ENCODE peak calls at places on chromosomes 12 and 14, in six cellular contexts. One of them, this sample, is unnamed.

GRCh38 chr12:132354211-132354981 is 25.0 kb upstream of the GALNT9 start:
- DNase-seq in tibial nerve: no peak
- DNase-seq in adrenal gland: no peak
- DNase-seq in suprapubic skin: no peak
- DNase-seq in HCT116: no peak
- DNase-seq in heart left ventricle: peak
- DNase-seq in this sample: no peak

GRCh38 chr12:131052891-131053290 is 99.2 kb downstream of the ADGRD1 start:
- DNase-seq in tibial nerve: no peak
- DNase-seq in adrenal gland: no peak
- DNase-seq in suprapubic skin: no peak
- DNase-seq in HCT116: no peak
- DNase-seq in heart left ventricle: no peak
- DNase-seq in this sample: no peak

GRCh38 chr12:113735146-113735545 is 231.0 kb downstream of the RBM19 start:
- DNase-seq in tibial nerve: no peak
- DNase-seq in adrenal gland: no peak
- DNase-seq in suprapubic skin: no peak
- DNase-seq in HCT116: no peak
- DNase-seq in heart left ventricle: no peak
- DNase-seq in this sample: no peak

GRCh38 chr12:67593041-67593870 is 55.3 kb upstream of the DYRK2 start:
- DNase-seq in tibial nerve: no peak
- DNase-seq in adrenal gland: no peak
- DNase-seq in suprapubic skin: no peak
- DNase-seq in HCT116: peak
- DNase-seq in heart left ventricle: no peak
- DNase-seq in this sample: no peak

GRCh38 chr12:32261638-32262037 is 137.7 kb upstream of the FGD4 start:
- DNase-seq in tibial nerve: no peak
- DNase-seq in adrenal gland: no peak
- DNase-seq in suprapubic skin: no peak
- DNase-seq in HCT116: no peak
- DNase-seq in heart left ventricle: no peak
- DNase-seq in this sample: no peak

GRCh38 chr14:51018521-51018920 is 74.2 kb upstream of the PYGL start:
- DNase-seq in tibial nerve: no peak
- DNase-seq in adrenal gland: no peak
- DNase-seq in suprapubic skin: no peak
- DNase-seq in HCT116: no peak
- DNase-seq in heart left ventricle: no peak
- DNase-seq in this sample: no peak

GRCh38 chr12:3365416-3366385 is 125.3 kb upstream of the PRMT8 start:
- DNase-seq in tibial nerve: no peak
- DNase-seq in adrenal gland: peak
- DNase-seq in suprapubic skin: no peak
- DNase-seq in HCT116: no peak
- DNase-seq in heart left ventricle: no peak
- DNase-seq in this sample: no peak

GRCh38 chr12:57461326-57461903 is 1.8 kb downstream of the GLI1 start:
- DNase-seq in tibial nerve: peak
- DNase-seq in adrenal gland: peak
- DNase-seq in suprapubic skin: peak
- DNase-seq in HCT116: no peak
- DNase-seq in heart left ventricle: peak
- DNase-seq in this sample: peak

GRCh38 chr12:132503611-132504204 is 13.8 kb downstream of the FBRSL1 start:
- DNase-seq in tibial nerve: no peak
- DNase-seq in adrenal gland: no peak
- DNase-seq in suprapubic skin: no peak
- DNase-seq in HCT116: no peak
- DNase-seq in heart left ventricle: no peak
- DNase-seq in this sample: no peak

DNA sequence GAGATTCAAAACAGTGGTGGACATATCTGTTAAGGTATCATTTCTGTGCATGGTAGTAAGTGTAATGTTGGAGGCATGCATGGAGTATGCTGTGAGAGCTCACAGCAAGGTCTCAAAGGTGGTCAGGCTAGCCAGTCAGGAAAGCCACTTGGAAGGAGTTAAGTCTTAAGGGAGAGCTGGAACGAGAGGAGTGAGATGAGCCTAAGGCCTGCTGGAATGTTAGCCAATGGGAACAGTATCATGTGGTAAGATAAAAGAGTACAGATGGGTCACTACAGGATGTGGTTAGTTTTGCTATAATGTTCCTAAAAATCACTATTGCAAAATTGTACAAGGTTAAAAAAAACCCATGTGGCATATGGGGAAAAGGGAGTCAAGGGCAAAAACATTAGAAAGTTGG is 311.7 kb upstream of the E2F7 start:
- DNase-seq in tibial nerve: no peak
- DNase-seq in adrenal gland: no peak
- DNase-seq in suprapubic skin: no peak
- DNase-seq in HCT116: no peak
- DNase-seq in heart left ventricle: no peak
- DNase-seq in this sample: no peak
- TF ChIP-seq CTCF in tibial nerve: no peak
- TF ChIP-seq CTCF in adrenal gland: no peak
- TF ChIP-seq CTCF in suprapubic skin: no peak
- TF ChIP-seq CTCF in HCT116: no peak
- TF ChIP-seq CTCF in heart left ventricle: no peak
- TF ChIP-seq CTCF in this sample: no peak

GRCh38 chr12:47615711-47616110 is 90.1 kb downstream of the RPAP3 start:
- DNase-seq in tibial nerve: no peak
- DNase-seq in adrenal gland: no peak
- DNase-seq in suprapubic skin: no peak
- DNase-seq in HCT116: no peak
- DNase-seq in heart left ventricle: no peak
- DNase-seq in this sample: no peak

GRCh38 chr12:47616440-47616839 is 89.4 kb downstream of the RPAP3 start:
- DNase-seq in tibial nerve: no peak
- DNase-seq in adrenal gland: no peak
- DNase-seq in suprapubic skin: no peak
- DNase-seq in HCT116: no peak
- DNase-seq in heart left ventricle: no peak
- DNase-seq in this sample: no peak

GRCh38 chr12:47610847-47611246 is 95.0 kb downstream of the RPAP3 start:
- DNase-seq in tibial nerve: no peak
- DNase-seq in adrenal gland: no peak
- DNase-seq in suprapubic skin: no peak
- DNase-seq in HCT116: no peak
- DNase-seq in heart left ventricle: no peak
- DNase-seq in this sample: no peak

GRCh38 chr12:47612953-47613352 is 92.9 kb downstream of the RPAP3 start:
- DNase-seq in tibial nerve: no peak
- DNase-seq in adrenal gland: no peak
- DNase-seq in suprapubic skin: no peak
- DNase-seq in HCT116: no peak
- DNase-seq in heart left ventricle: no peak
- DNase-seq in this sample: no peak

DNA sequence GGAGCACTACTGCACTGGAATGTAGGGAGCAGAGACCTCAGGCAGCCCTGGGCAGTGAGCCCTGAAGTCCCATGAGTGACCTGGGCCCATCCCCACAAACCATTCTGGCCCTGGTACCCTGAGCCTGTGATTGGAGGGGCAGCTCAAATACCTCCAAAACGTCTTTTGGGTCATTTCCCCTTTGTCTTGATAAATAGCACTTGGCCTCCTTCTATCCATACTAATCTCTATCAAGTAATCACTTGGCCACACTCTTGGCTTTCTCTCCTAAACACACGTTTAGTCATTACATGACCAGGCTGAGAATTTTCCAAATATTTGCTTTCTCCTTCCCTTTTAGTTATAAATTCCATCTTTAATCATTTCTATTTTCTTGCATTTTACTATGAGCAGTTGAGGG is 91.3 kb downstream of the RPAP3 start:
- DNase-seq in tibial nerve: no peak
- DNase-seq in adrenal gland: no peak
- DNase-seq in suprapubic skin: no peak
- DNase-seq in HCT116: no peak
- DNase-seq in heart left ventricle: no peak
- DNase-seq in this sample: no peak
- TF ChIP-seq POLR2A in tibial nerve: no peak
- TF ChIP-seq POLR2A in adrenal gland: no peak
- TF ChIP-seq POLR2A in suprapubic skin: no peak
- TF ChIP-seq POLR2A in HCT116: no peak
- TF ChIP-seq POLR2A in heart left ventricle: no peak
- TF ChIP-seq POLR2A in this sample: no peak

GRCh38 chr14:35340616-35341453 is 48.7 kb downstream of the PSMA6 start:
- DNase-seq in tibial nerve: no peak
- DNase-seq in adrenal gland: no peak
- DNase-seq in suprapubic skin: no peak
- DNase-seq in HCT116: no peak
- DNase-seq in heart left ventricle: no peak
- DNase-seq in this sample: no peak
- H3K4me3 ChIP-seq in tibial nerve: no peak
- H3K4me3 ChIP-seq in adrenal gland: no peak
- H3K4me3 ChIP-seq in suprapubic skin: no peak
- H3K4me3 ChIP-seq in HCT116: no peak
- H3K4me3 ChIP-seq in heart left ventricle: no peak
- H3K4me3 ChIP-seq in this sample: no peak

GRCh38 chr14:39102969-39103957 is at the start of gene SEC23A:
- DNase-seq in tibial nerve: peak
- DNase-seq in adrenal gland: peak
- DNase-seq in suprapubic skin: peak
- DNase-seq in HCT116: peak
- DNase-seq in heart left ventricle: peak
- DNase-seq in this sample: peak

GRCh38 chr14:39102265-39102968 is 618 bp downstream of the SEC23A start:
- DNase-seq in tibial nerve: no peak
- DNase-seq in adrenal gland: peak
- DNase-seq in suprapubic skin: no peak
- DNase-seq in HCT116: no peak
- DNase-seq in heart left ventricle: no peak
- DNase-seq in this sample: no peak

GRCh38 chr14:39108791-39109190 is 5.3 kb upstream of the GEMIN2 start:
- DNase-seq in tibial nerve: no peak
- DNase-seq in adrenal gland: no peak
- DNase-seq in suprapubic skin: no peak
- DNase-seq in HCT116: no peak
- DNase-seq in heart left ventricle: no peak
- DNase-seq in this sample: no peak

GRCh38 chr14:39109893-39110715 is 4.0 kb upstream of the GEMIN2 start:
- DNase-seq in tibial nerve: no peak
- DNase-seq in adrenal gland: no peak
- DNase-seq in suprapubic skin: no peak
- DNase-seq in HCT116: no peak
- DNase-seq in heart left ventricle: no peak
- DNase-seq in this sample: no peak

DNA sequence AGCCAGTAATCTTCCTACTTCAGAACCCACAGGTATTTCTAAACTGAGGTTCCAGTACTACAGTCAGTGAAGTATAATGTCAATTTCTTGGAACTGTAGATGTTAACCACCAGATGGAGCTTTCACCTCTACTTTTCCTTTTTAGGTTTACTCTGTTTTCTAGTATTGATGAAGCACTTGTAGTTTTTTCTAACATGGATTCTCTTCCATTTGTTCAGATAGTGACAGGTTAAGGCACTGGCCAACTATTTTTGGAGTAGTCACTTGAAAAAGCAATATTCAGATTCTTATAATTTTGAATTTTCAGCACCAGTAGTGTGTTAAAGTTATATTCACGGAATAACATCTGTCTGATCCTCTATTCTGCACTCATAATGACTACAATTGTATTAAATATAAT is 4.6 kb upstream of the SEC23A start:
- DNase-seq in tibial nerve: no peak
- DNase-seq in adrenal gland: no peak
- DNase-seq in suprapubic skin: no peak
- DNase-seq in HCT116: no peak
- DNase-seq in heart left ventricle: no peak
- DNase-seq in this sample: no peak
- TF ChIP-seq CTCF in tibial nerve: no peak
- TF ChIP-seq CTCF in adrenal gland: peak
- TF ChIP-seq CTCF in suprapubic skin: no peak
- TF ChIP-seq CTCF in HCT116: peak
- TF ChIP-seq CTCF in heart left ventricle: peak
- TF ChIP-seq CTCF in this sample: no peak

GRCh38 chr12:6943387-6943718 is 263 bp upstream of the RNU7-1 start:
- DNase-seq in tibial nerve: peak
- DNase-seq in adrenal gland: peak
- DNase-seq in suprapubic skin: peak
- DNase-seq in HCT116: peak
- DNase-seq in heart left ventricle: peak
- DNase-seq in this sample: peak
- TF ChIP-seq POLR2A in tibial nerve: no peak
- TF ChIP-seq POLR2A in adrenal gland: no peak
- TF ChIP-seq POLR2A in suprapubic skin: no peak
- TF ChIP-seq POLR2A in HCT116: no peak
- TF ChIP-seq POLR2A in heart left ventricle: peak
- TF ChIP-seq POLR2A in this sample: no peak

GRCh38 chr14:99202516-99202915 is 69.5 kb downstream of the BCL11B start:
- DNase-seq in tibial nerve: no peak
- DNase-seq in adrenal gland: no peak
- DNase-seq in suprapubic skin: no peak
- DNase-seq in HCT116: no peak
- DNase-seq in heart left ventricle: no peak
- DNase-seq in this sample: no peak

GRCh38 chr14:99205086-99205688 is 66.8 kb downstream of the BCL11B start:
- DNase-seq in tibial nerve: no peak
- DNase-seq in adrenal gland: no peak
- DNase-seq in suprapubic skin: no peak
- DNase-seq in HCT116: no peak
- DNase-seq in heart left ventricle: no peak
- DNase-seq in this sample: no peak

GRCh38 chr14:99201351-99202073 is 70.5 kb downstream of the BCL11B start:
- DNase-seq in tibial nerve: no peak
- DNase-seq in adrenal gland: no peak
- DNase-seq in suprapubic skin: no peak
- DNase-seq in HCT116: no peak
- DNase-seq in heart left ventricle: no peak
- DNase-seq in this sample: no peak

GRCh38 chr14:99203801-99204200 is 68.2 kb downstream of the BCL11B start:
- DNase-seq in tibial nerve: no peak
- DNase-seq in adrenal gland: no peak
- DNase-seq in suprapubic skin: no peak
- DNase-seq in HCT116: no peak
- DNase-seq in heart left ventricle: no peak
- DNase-seq in this sample: no peak

GRCh38 chr14:99203080-99203479 is 68.9 kb downstream of the BCL11B start:
- DNase-seq in tibial nerve: no peak
- DNase-seq in adrenal gland: no peak
- DNase-seq in suprapubic skin: no peak
- DNase-seq in HCT116: no peak
- DNase-seq in heart left ventricle: no peak
- DNase-seq in this sample: no peak
- H3K4me3 ChIP-seq in tibial nerve: no peak
- H3K4me3 ChIP-seq in adrenal gland: no peak
- H3K4me3 ChIP-seq in suprapubic skin: no peak
- H3K4me3 ChIP-seq in HCT116: no peak
- H3K4me3 ChIP-seq in heart left ventricle: no peak
- H3K4me3 ChIP-seq in this sample: no peak

This sample was measured in lower leg skin.